ENCODE peak calls at places on chromosomes 4 and X, in nine cellular contexts. One of them, this sample, is unnamed.

GRCh38 chr4:1683371-1683902 is 676 bp downstream of the FAM53A start:
- DNase-seq in AG09309: peak
- DNase-seq in BJ: peak
- DNase-seq in AG09319: peak
- DNase-seq in pancreas: no peak
- DNase-seq in nephron progenitor cell: no peak
- DNase-seq in H9: peak
- DNase-seq in endothelial cell: peak
- DNase-seq in CD8-positive, alpha-beta T cell: no peak
- DNase-seq in this sample: peak

GRCh38 chr4:7096264-7096663 is 28.4 kb upstream of the GRPEL1 start:
- DNase-seq in AG09309: no peak
- DNase-seq in BJ: no peak
- DNase-seq in AG09319: no peak
- DNase-seq in pancreas: no peak
- DNase-seq in nephron progenitor cell: no peak
- DNase-seq in H9: no peak
- DNase-seq in endothelial cell: no peak
- DNase-seq in CD8-positive, alpha-beta T cell: no peak
- DNase-seq in this sample: no peak

GRCh38 chrX:40943093-40943641 is 142.1 kb upstream of the USP9X start:
- DNase-seq in AG09309: no peak
- DNase-seq in BJ: no peak
- DNase-seq in AG09319: no peak
- DNase-seq in pancreas: no peak
- DNase-seq in nephron progenitor cell: no peak
- DNase-seq in H9: no peak
- DNase-seq in endothelial cell: no peak
- DNase-seq in CD8-positive, alpha-beta T cell: no peak
- DNase-seq in this sample: no peak

GRCh38 chr4:16916719-16917337 is 18.4 kb upstream of the LDB2 start:
- DNase-seq in AG09309: no peak
- DNase-seq in BJ: no peak
- DNase-seq in AG09319: no peak
- DNase-seq in pancreas: no peak
- DNase-seq in nephron progenitor cell: peak
- DNase-seq in H9: peak
- DNase-seq in endothelial cell: peak
- DNase-seq in CD8-positive, alpha-beta T cell: peak
- DNase-seq in this sample: peak

GRCh38 chr4:94746746-94747145 is 11.0 kb upstream of the BMPR1B start:
- DNase-seq in AG09309: no peak
- DNase-seq in BJ: no peak
- DNase-seq in AG09319: no peak
- DNase-seq in pancreas: no peak
- DNase-seq in nephron progenitor cell: no peak
- DNase-seq in H9: no peak
- DNase-seq in endothelial cell: no peak
- DNase-seq in CD8-positive, alpha-beta T cell: no peak
- DNase-seq in this sample: no peak

GRCh38 chr4:156884183-156884582 is 87.4 kb downstream of the PDGFC start:
- DNase-seq in AG09309: no peak
- DNase-seq in BJ: no peak
- DNase-seq in AG09319: no peak
- DNase-seq in pancreas: no peak
- DNase-seq in nephron progenitor cell: no peak
- DNase-seq in H9: no peak
- DNase-seq in endothelial cell: no peak
- DNase-seq in CD8-positive, alpha-beta T cell: no peak
- DNase-seq in this sample: no peak

GRCh38 chr4:1403591-1404572 is 2.4 kb downstream of the NKX1-1 start:
- DNase-seq in AG09309: no peak
- DNase-seq in BJ: no peak
- DNase-seq in AG09319: no peak
- DNase-seq in pancreas: peak
- DNase-seq in nephron progenitor cell: peak
- DNase-seq in H9: peak
- DNase-seq in endothelial cell: no peak
- DNase-seq in CD8-positive, alpha-beta T cell: no peak
- DNase-seq in this sample: peak

GRCh38 chr4:182294436-182294835 is 51.2 kb downstream of the TENM3 start:
- DNase-seq in AG09309: no peak
- DNase-seq in BJ: no peak
- DNase-seq in AG09319: no peak
- DNase-seq in pancreas: no peak
- DNase-seq in nephron progenitor cell: no peak
- DNase-seq in H9: no peak
- DNase-seq in endothelial cell: no peak
- DNase-seq in CD8-positive, alpha-beta T cell: no peak
- DNase-seq in this sample: no peak

GRCh38 chrX:85570496-85570895 is 191.0 kb upstream of the POF1B start:
- DNase-seq in AG09309: no peak
- DNase-seq in BJ: no peak
- DNase-seq in AG09319: no peak
- DNase-seq in pancreas: no peak
- DNase-seq in nephron progenitor cell: no peak
- DNase-seq in H9: no peak
- DNase-seq in endothelial cell: no peak
- DNase-seq in CD8-positive, alpha-beta T cell: no peak
- DNase-seq in this sample: no peak

GRCh38 chrX:12972867-12973560 is 1.9 kb upstream of the TMSB4X start:
- DNase-seq in AG09309: no peak
- DNase-seq in BJ: no peak
- DNase-seq in AG09319: no peak
- DNase-seq in pancreas: no peak
- DNase-seq in nephron progenitor cell: no peak
- DNase-seq in H9: no peak
- DNase-seq in endothelial cell: no peak
- DNase-seq in CD8-positive, alpha-beta T cell: no peak
- DNase-seq in this sample: no peak

GRCh38 chrX:12972239-12972638 is 2.7 kb upstream of the TMSB4X start:
- DNase-seq in AG09309: no peak
- DNase-seq in BJ: no peak
- DNase-seq in AG09319: no peak
- DNase-seq in pancreas: no peak
- DNase-seq in nephron progenitor cell: no peak
- DNase-seq in H9: no peak
- DNase-seq in endothelial cell: no peak
- DNase-seq in CD8-positive, alpha-beta T cell: no peak
- DNase-seq in this sample: no peak

GRCh38 chrX:12971282-12972003 is 3.5 kb upstream of the TMSB4X start:
- DNase-seq in AG09309: no peak
- DNase-seq in BJ: no peak
- DNase-seq in AG09319: no peak
- DNase-seq in pancreas: peak
- DNase-seq in nephron progenitor cell: no peak
- DNase-seq in H9: no peak
- DNase-seq in endothelial cell: no peak
- DNase-seq in CD8-positive, alpha-beta T cell: no peak
- DNase-seq in this sample: no peak

GRCh38 chrX:12967711-12968465 is 7.0 kb upstream of the TMSB4X start:
- DNase-seq in AG09309: no peak
- DNase-seq in BJ: no peak
- DNase-seq in AG09319: no peak
- DNase-seq in pancreas: no peak
- DNase-seq in nephron progenitor cell: no peak
- DNase-seq in H9: no peak
- DNase-seq in endothelial cell: no peak
- DNase-seq in CD8-positive, alpha-beta T cell: no peak
- DNase-seq in this sample: no peak

DNA sequence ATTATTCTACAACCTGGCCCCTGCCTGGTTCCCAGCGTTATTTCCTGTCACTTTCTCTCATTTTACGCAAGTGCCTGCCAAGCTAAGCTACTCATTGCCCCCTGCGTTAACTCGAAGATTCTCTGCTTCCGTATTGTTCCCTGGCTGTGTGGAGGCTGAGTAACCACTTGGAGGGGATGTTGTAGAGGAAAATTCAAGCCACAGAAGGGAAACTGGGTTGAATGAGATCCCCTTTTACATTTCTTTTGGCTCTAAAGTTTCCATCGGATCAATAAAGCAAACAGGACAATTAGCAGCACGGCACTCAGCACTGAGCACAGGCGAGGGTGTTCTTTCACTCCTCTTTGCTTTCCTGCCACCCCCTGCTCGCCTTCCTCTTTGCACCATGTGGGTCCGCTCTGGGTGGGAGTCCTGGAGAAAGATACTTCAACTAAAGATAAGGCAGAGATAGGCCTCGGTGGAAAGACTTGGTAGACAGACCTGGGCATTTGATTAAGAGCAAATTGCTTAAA is 4.2 kb upstream of the TMSB4X start:
- DNase-seq in AG09309: no peak
- DNase-seq in BJ: no peak
- DNase-seq in AG09319: no peak
- DNase-seq in pancreas: no peak
- DNase-seq in nephron progenitor cell: no peak
- DNase-seq in H9: peak
- DNase-seq in endothelial cell: no peak
- DNase-seq in CD8-positive, alpha-beta T cell: no peak
- DNase-seq in this sample: peak
- TF ChIP-seq CTCF in AG09309: peak
- TF ChIP-seq CTCF in BJ: peak
- TF ChIP-seq CTCF in AG09319: peak
- TF ChIP-seq CTCF in pancreas: no peak
- TF ChIP-seq CTCF in nephron progenitor cell: no peak
- TF ChIP-seq CTCF in H9: peak
- TF ChIP-seq CTCF in endothelial cell: no peak
- TF ChIP-seq CTCF in CD8-positive, alpha-beta T cell: no peak
- TF ChIP-seq CTCF in this sample: no peak

GRCh38 chrX:120446503-120446902 is 22.6 kb downstream of the LAMP2 start:
- DNase-seq in AG09309: peak
- DNase-seq in BJ: peak
- DNase-seq in AG09319: no peak
- DNase-seq in pancreas: no peak
- DNase-seq in nephron progenitor cell: no peak
- DNase-seq in H9: no peak
- DNase-seq in endothelial cell: no peak
- DNase-seq in CD8-positive, alpha-beta T cell: no peak
- DNase-seq in this sample: no peak

GRCh38 chrX:120453985-120454384 is 15.1 kb downstream of the LAMP2 start:
- DNase-seq in AG09309: no peak
- DNase-seq in BJ: no peak
- DNase-seq in AG09319: no peak
- DNase-seq in pancreas: no peak
- DNase-seq in nephron progenitor cell: no peak
- DNase-seq in H9: no peak
- DNase-seq in endothelial cell: no peak
- DNase-seq in CD8-positive, alpha-beta T cell: no peak
- DNase-seq in this sample: no peak

GRCh38 chrX:120452131-120452530 is 17.0 kb downstream of the LAMP2 start:
- DNase-seq in AG09309: no peak
- DNase-seq in BJ: no peak
- DNase-seq in AG09319: no peak
- DNase-seq in pancreas: no peak
- DNase-seq in nephron progenitor cell: peak
- DNase-seq in H9: peak
- DNase-seq in endothelial cell: no peak
- DNase-seq in CD8-positive, alpha-beta T cell: no peak
- DNase-seq in this sample: no peak

DNA sequence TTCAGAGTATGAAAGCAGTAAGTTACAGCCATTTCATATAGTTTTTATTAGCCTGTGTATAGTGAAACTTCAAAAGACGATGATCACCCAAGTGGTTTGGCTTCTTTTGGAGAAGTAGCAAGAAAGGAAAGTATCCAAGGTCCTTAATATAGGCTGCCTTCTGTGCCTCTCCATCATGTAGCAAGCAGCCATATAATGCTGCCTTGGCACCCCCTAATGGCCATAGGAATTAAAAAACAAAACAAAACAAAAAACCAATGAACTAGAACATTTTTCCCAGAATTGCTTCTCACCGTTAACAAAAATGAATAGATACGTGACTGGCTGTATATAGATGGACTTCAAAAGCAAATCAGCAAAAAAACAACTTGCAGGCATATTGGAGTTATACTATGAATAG is 18.9 kb downstream of the LAMP2 start:
- DNase-seq in AG09309: no peak
- DNase-seq in BJ: no peak
- DNase-seq in AG09319: no peak
- DNase-seq in pancreas: no peak
- DNase-seq in nephron progenitor cell: no peak
- DNase-seq in H9: no peak
- DNase-seq in endothelial cell: no peak
- DNase-seq in CD8-positive, alpha-beta T cell: no peak
- DNase-seq in this sample: no peak
- TF ChIP-seq CTCF in AG09309: peak
- TF ChIP-seq CTCF in BJ: peak
- TF ChIP-seq CTCF in AG09319: no peak
- TF ChIP-seq CTCF in pancreas: no peak
- TF ChIP-seq CTCF in nephron progenitor cell: no peak
- TF ChIP-seq CTCF in H9: peak
- TF ChIP-seq CTCF in endothelial cell: no peak
- TF ChIP-seq CTCF in CD8-positive, alpha-beta T cell: no peak
- TF ChIP-seq CTCF in this sample: peak

DNA sequence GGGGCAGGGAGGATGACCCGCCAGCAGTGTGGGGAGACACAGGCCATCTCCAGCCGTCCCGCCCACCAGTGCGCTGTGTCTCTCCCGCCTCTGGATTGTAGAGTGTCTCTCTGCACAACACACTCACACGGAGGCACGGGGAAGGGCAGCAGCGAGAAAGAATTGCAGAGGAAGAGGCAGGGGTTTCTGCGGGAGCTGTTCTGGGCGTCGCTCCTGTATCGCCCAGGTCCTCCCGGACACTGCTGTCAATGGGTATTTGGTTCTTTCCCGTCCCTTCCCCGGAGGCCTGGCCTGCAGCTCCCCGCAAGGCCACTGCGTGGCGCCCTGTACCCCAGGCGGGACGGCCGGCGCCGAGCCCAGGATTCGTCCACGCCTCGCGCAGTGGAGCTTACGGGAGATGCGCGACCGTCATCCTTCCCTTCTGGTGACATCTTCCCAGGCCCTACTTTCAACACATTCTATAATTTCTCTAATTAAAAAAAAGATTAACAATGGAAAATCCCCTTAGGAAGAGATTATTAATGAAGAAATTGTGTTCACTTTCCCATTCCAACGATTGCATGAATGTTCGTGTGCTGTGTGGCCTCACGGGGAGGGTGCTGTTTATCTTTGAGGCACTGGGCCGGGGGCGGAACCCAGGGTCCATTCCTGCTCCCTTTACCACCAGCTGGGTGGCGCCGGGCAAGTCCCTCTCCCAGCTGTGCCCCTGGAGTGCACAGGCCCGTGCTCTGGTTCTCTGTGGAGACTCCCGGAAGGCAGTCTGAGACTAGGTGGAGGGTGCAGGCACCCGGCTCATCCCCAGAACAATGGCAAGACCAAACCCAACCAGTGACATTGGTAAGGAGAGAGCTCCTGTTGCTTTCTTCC is 95.7 kb downstream of the CPZ start:
- DNase-seq in AG09309: no peak
- DNase-seq in BJ: no peak
- DNase-seq in AG09319: no peak
- DNase-seq in pancreas: no peak
- DNase-seq in nephron progenitor cell: peak
- DNase-seq in H9: peak
- DNase-seq in endothelial cell: peak
- DNase-seq in CD8-positive, alpha-beta T cell: no peak
- DNase-seq in this sample: peak
- TF ChIP-seq CTCF in AG09309: peak
- TF ChIP-seq CTCF in BJ: peak
- TF ChIP-seq CTCF in AG09319: peak
- TF ChIP-seq CTCF in pancreas: peak
- TF ChIP-seq CTCF in nephron progenitor cell: peak
- TF ChIP-seq CTCF in H9: peak
- TF ChIP-seq CTCF in endothelial cell: peak
- TF ChIP-seq CTCF in CD8-positive, alpha-beta T cell: no peak
- TF ChIP-seq CTCF in this sample: peak

GRCh38 chr4:150385606-150386005 is 196.3 kb upstream of the MAB21L2 start:
- DNase-seq in AG09309: peak
- DNase-seq in BJ: peak
- DNase-seq in AG09319: peak
- DNase-seq in pancreas: no peak
- DNase-seq in nephron progenitor cell: no peak
- DNase-seq in H9: no peak
- DNase-seq in endothelial cell: no peak
- DNase-seq in CD8-positive, alpha-beta T cell: no peak
- DNase-seq in this sample: no peak
- TF ChIP-seq CTCF in AG09309: no peak
- TF ChIP-seq CTCF in BJ: no peak
- TF ChIP-seq CTCF in AG09319: no peak
- TF ChIP-seq CTCF in pancreas: no peak
- TF ChIP-seq CTCF in nephron progenitor cell: no peak
- TF ChIP-seq CTCF in H9: no peak
- TF ChIP-seq CTCF in endothelial cell: no peak
- TF ChIP-seq CTCF in CD8-positive, alpha-beta T cell: no peak
- TF ChIP-seq CTCF in this sample: no peak

This sample was measured in glutamatergic neuron.